ENCODE peak calls at places on chromosomes 13 and 19, in four cellular contexts. G is Panc1, F is HCT116, Y is GM23338. U is an unnamed sample.

GRCh38 chr13:101621099-101621498 is 168.6 kb downstream of the ITGBL1 start:
- DNase-seq in Y (no peak), F (no peak), G (no peak), U (no peak)

GRCh38 chr19:20472854-20473253 is 92.7 kb downstream of the ZNF737 start:
- DNase-seq in F (no peak), Y (peak; percentile 22), G (no peak), U (no peak)

GRCh38 chr19:29098863-29099481 is 114.0 kb downstream of the UQCRFS1 start:
- DNase-seq in G (peak; percentile 15), F (no peak), Y (no peak), U (no peak)

GRCh38 chr13:64912141-64912540 is 2318.0 kb downstream of the PCDH9 start:
- DNase-seq in Y (no peak), F (no peak), G (no peak), U (no peak)

GRCh38 chr19:19405919-19406877 is 723 bp downstream of the GATAD2A start:
- DNase-seq in F (no peak), G (no peak), Y (peak; percentile 83), U (peak; percentile 43)

GRCh38 chr13:40389081-40389641 is 277.3 kb downstream of the FOXO1 start:
- DNase-seq in G (no peak), Y (no peak), F (no peak), U (no peak)

GRCh38 chr13:106187501-106187900 is 348.0 kb downstream of the EFNB2 start:
- DNase-seq in Y (no peak), G (no peak), F (no peak), U (no peak)

GRCh38 chr13:49218493-49219051 is 1.6 kb upstream of the MLNR start:
- DNase-seq in Y (peak; percentile 63), F (no peak), G (no peak), U (no peak)

GRCh38 chr13:31225998-31226675 is 26.4 kb downstream of the B3GLCT start:
- DNase-seq in F (no peak), G (no peak), Y (peak; percentile 44), U (no peak)
- H3K27ac ChIP-seq in F (no peak overlapping the region), G (no peak overlapping the region), Y (peak overlapping the region; percentile 71), U (no peak overlapping the region)

GRCh38 chr13:20127263-20127562 is 33.6 kb downstream of the GJA3 start:
- DNase-seq in G (no peak), Y (no peak), F (no peak), U (peak; percentile 62)
- H3K27me3 ChIP-seq in G (no peaks in the 10 kb centered on the region), Y (peaks cover 38% of the 10 kb centered on the region), F (no peaks in the 10 kb centered on the region), U (no peaks in the 10 kb centered on the region)

GRCh38 chr19:12737666-12738351 is 512 bp downstream of the GET3 start:
- DNase-seq in G (no peak), F (no peak), Y (no peak), U (no peak)
- TF ChIP-seq REST in G (no peak), F (no peak), Y (no peak), U (no peak)

DNA sequence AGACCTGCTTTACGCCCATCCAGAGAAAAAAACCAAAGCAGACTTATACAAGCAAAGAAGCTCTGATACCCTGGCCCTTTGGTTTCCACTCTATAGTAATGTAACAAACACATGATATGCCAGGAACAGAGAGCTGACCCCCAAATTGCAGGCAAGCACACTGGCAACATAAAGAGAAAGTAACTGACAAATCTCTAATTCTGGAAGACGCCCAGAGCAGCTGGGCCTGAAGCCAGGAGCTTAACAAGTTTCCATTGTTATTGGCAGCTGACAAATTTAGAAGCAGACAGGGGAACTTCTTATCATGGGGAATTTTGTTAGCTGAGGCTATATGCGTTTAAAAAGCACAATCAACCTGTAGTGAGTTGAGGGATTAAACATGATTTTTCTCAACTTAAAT is 158.0 kb downstream of the DLEU7 start:
- DNase-seq in F (no peak), G (no peak), Y (peak; percentile 44), U (no peak)
- H3K27ac ChIP-seq in F (no peak overlapping the region), G (no peak overlapping the region), Y (no peak overlapping the region), U (no peak overlapping the region)

GRCh38 chr13:83881917-83882625 is at the start of gene SLITRK1:
- DNase-seq in G (no peak), F (no peak), Y (peak; percentile 96), U (no peak)
- H3K27me3 ChIP-seq in G (peaks cover 2% of the 10 kb centered on the region), F (no peaks in the 10 kb centered on the region), Y (peaks cover 78% of the 10 kb centered on the region), U (peaks cover 19% of the 10 kb centered on the region)

GRCh38 chr19:42054205-42054604 is 15.8 kb downstream of the GRIK5 start:
- DNase-seq in G (no peak), Y (no peak), F (no peak), U (no peak)
- TF ChIP-seq REST in G (no peak), Y (no peak), F (no peak), U (peak; percentile 70)

GRCh38 chr13:46389985-46390384 is 2.9 kb upstream of the RUBCNL start:
- DNase-seq in Y (no peak), G (no peak), F (no peak), U (peak; percentile 82)
- H3K27ac ChIP-seq in Y (peak overlapping the region; percentile 45), G (no peak overlapping the region), F (no peak overlapping the region), U (peak overlapping the region; percentile 50)

GRCh38 chr19:31534231-31534630 is 185.0 kb upstream of the TSHZ3 start:
- DNase-seq in F (no peak), G (no peak), Y (no peak), U (no peak)

GRCh38 chr19:31533114-31533513 is 183.9 kb upstream of the TSHZ3 start:
- DNase-seq in Y (no peak), G (no peak), F (no peak), U (no peak)

GRCh38 chr19:31537136-31537535 is 187.9 kb upstream of the TSHZ3 start:
- DNase-seq in G (no peak), Y (no peak), F (no peak), U (no peak)

GRCh38 chr19:31535691-31536460 is 186.6 kb upstream of the TSHZ3 start:
- DNase-seq in G (no peak), Y (no peak), F (no peak), U (no peak)

GRCh38 chr19:31534786-31535185 is 185.6 kb upstream of the TSHZ3 start:
- DNase-seq in F (no peak), Y (no peak), G (no peak), U (no peak)
- H3K27me3 ChIP-seq in F (no peaks in the 10 kb centered on the region), Y (no peaks in the 10 kb centered on the region), G (peaks cover 3% of the 10 kb centered on the region), U (no peaks in the 10 kb centered on the region)

U was measured in HL-60.